ENCODE peak calls at places on chromosomes 12 and 14, in six cellular contexts. W is IMR-90, E is H9, D is H1, G is mesenchymal stem cell, N is trophoblast cell. Y is an unnamed sample.
A peak's percentile ranks its signal among the peaks of the same experiment; 100 is the strongest.

GRCh38 chr14:105315941-105316562 is 1.5 kb downstream of the PACS2 start:
- DNase-seq in W (no peak), E (peak; percentile 23), D (no peak), G (peak; percentile 29), N (peak; percentile 56), Y (no peak)

GRCh38 chr14:96757456-96757855 is 39.7 kb upstream of the VRK1 start:
- DNase-seq in W (no peak), E (no peak), D (no peak), G (no peak), N (no peak), Y (no peak)

GRCh38 chr14:84482256-84483071 is 1047.5 kb upstream of the FLRT2 start:
- DNase-seq in W (peak; percentile 75), E (no peak), D (no peak), G (peak; percentile 33), N (no peak), Y (peak; percentile 12)

GRCh38 chr14:75857199-75857598 is 124.6 kb downstream of the TGFB3 start:
- DNase-seq in W (no peak), E (no peak), D (no peak), G (no peak), N (no peak), Y (no peak)

GRCh38 chr12:60290532-60290931 is 694.7 kb downstream of the SLC16A7 start:
- DNase-seq in W (no peak), E (no peak), D (no peak), G (no peak), N (no peak), Y (no peak)

GRCh38 chr12:104712477-104712876 is 245.6 kb downstream of the SLC41A2 start:
- DNase-seq in W (peak; percentile 18), E (no peak), D (no peak), G (peak; percentile 22), N (no peak), Y (no peak)

GRCh38 chr14:88129306-88130056 is 124.5 kb downstream of the GPR65 start:
- DNase-seq in W (peak; percentile 23), E (no peak), D (no peak), G (peak; percentile 38), N (peak; percentile 9), Y (no peak)

GRCh38 chr12:2813573-2814185 is 1.2 kb downstream of the ITFG2 start:
- DNase-seq in W (peak; percentile 69), E (peak; percentile 67), D (no peak), G (peak; percentile 83), N (peak; percentile 27), Y (no peak)

GRCh38 chr12:44677724-44678123 is 198.4 kb downstream of the NELL2 start:
- DNase-seq in W (no peak), E (no peak), D (no peak), G (no peak), N (peak; percentile 27), Y (no peak)

GRCh38 chr14:68607081-68607851 is 185.6 kb downstream of the ZFP36L1 start:
- DNase-seq in W (peak; percentile 64), E (no peak), D (no peak), G (peak; percentile 92), N (peak; percentile 41), Y (no peak)

GRCh38 chr12:6627598-6627997 is 8.2 kb downstream of the LPAR5 start:
- DNase-seq in W (no peak), E (no peak), D (no peak), G (no peak), N (no peak), Y (no peak)

GRCh38 chr14:83867871-83868270 is 1662.1 kb upstream of the FLRT2 start:
- DNase-seq in W (peak; percentile 7), E (no peak), D (no peak), G (no peak), N (no peak), Y (no peak)

GRCh38 chr12:122023339-122024131 is 1.9 kb downstream of the BCL7A start:
- DNase-seq in W (peak; percentile 70), E (peak; percentile 68), D (no peak), G (peak; percentile 75), N (no peak), Y (no peak)

GRCh38 chr12:62861586-62861985 is 73.4 kb downstream of the PPM1H start:
- DNase-seq in W (no peak), E (no peak), D (no peak), G (no peak), N (no peak), Y (no peak)

GRCh38 chr12:41794341-41794740 is 350.3 kb downstream of the GXYLT1 start:
- DNase-seq in W (no peak), E (no peak), D (no peak), G (no peak), N (no peak), Y (no peak)

GRCh38 chr12:9932270-9932669 is at the start of gene CLEC2A:
- DNase-seq in W (no peak), E (no peak), D (no peak), G (no peak), N (no peak), Y (no peak)

GRCh38 chr12:108333898-108334699 is 5.0 kb downstream of the CMKLR1 start:
- DNase-seq in W (peak; percentile 15), E (no peak), D (no peak), G (no peak), N (peak; percentile 45), Y (no peak)

GRCh38 chr12:32454866-32455265 is 55.5 kb downstream of the FGD4 start:
- DNase-seq in W (no peak), E (peak; percentile 58), D (peak; percentile 46), G (peak; percentile 9), N (no peak), Y (peak; percentile 76)

GRCh38 chr14:97602438-97603117 is 805.4 kb downstream of the VRK1 start:
- DNase-seq in W (no peak), E (no peak), D (no peak), G (no peak), N (no peak), Y (no peak)

GRCh38 chr12:100199347-100200136 is 1.1 kb upstream of the ACTR6 start:
- DNase-seq in W (no peak), E (peak; percentile 95), D (peak; percentile 23), G (no peak), N (peak; percentile 66), Y (peak; percentile 66)

GRCh38 chr14:76698631-76699030 is 62.6 kb upstream of the VASH1 start:
- DNase-seq in W (no peak), E (no peak), D (no peak), G (no peak), N (no peak), Y (no peak)

GRCh38 chr12:52349196-52349595 is 18.1 kb downstream of the KRT85 start:
- DNase-seq in W (peak; percentile 4), E (no peak), D (no peak), G (no peak), N (no peak), Y (no peak)

GRCh38 chr12:52350021-52350620 is 17.2 kb downstream of the KRT85 start:
- DNase-seq in W (no peak), E (no peak), D (no peak), G (no peak), N (no peak), Y (no peak)

GRCh38 chr12:52352951-52353350 is 14.3 kb downstream of the KRT85 start:
- DNase-seq in W (no peak), E (no peak), D (no peak), G (no peak), N (no peak), Y (no peak)

GRCh38 chr12:52350786-52351185 is 16.5 kb downstream of the KRT85 start:
- DNase-seq in W (no peak), E (no peak), D (no peak), G (no peak), N (no peak), Y (no peak)

GRCh38 chr12:52351196-52352059 is 15.9 kb downstream of the KRT85 start:
- DNase-seq in W (no peak), E (no peak), D (no peak), G (no peak), N (no peak), Y (no peak)
- H4K91ac ChIP-seq in W (no peak overlapping the region), E (no peak overlapping the region), D (no peak overlapping the region), G (no peak overlapping the region), N (no peak overlapping the region), Y (no peak overlapping the region)

GRCh38 chr14:99632410-99633035 is 12.4 kb upstream of the HHIPL1 start:
- DNase-seq in W (no peak), E (no peak), D (no peak), G (no peak), N (no peak), Y (no peak)

GRCh38 chr14:99635116-99635515 is 9.8 kb upstream of the HHIPL1 start:
- DNase-seq in W (no peak), E (no peak), D (no peak), G (no peak), N (no peak), Y (no peak)

GRCh38 chr14:99633913-99634312 is 11.0 kb upstream of the HHIPL1 start:
- DNase-seq in W (no peak), E (no peak), D (no peak), G (no peak), N (no peak), Y (no peak)

GRCh38 chr14:99634443-99634842 is 10.5 kb upstream of the HHIPL1 start:
- DNase-seq in W (no peak), E (no peak), D (no peak), G (no peak), N (no peak), Y (no peak)

DNA sequence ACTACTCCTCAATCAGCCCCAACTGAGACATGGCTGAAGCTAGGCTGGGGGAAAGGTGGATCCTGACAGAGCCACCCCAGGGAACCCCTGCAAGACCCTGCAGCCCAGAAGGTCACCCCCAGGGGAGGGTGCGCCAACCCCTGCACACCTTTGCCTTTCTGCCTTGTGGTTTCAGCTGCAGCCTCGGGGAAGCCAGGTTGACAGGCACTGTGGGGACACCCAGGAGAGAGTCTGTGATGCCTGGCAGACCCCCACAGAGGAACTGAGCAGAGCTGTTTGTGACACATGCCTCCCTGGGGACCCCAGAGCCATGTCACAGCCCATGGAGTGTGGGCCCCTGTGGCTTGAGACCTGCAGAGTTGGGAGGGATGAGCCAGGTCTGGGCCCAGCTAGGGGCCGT is 11.8 kb upstream of the HHIPL1 start:
- DNase-seq in W (no peak), E (no peak), D (no peak), G (no peak), N (no peak), Y (no peak)
- H4K91ac ChIP-seq in W (no peak overlapping the region), E (no peak overlapping the region), D (no peak overlapping the region), G (no peak overlapping the region), N (no peak overlapping the region), Y (no peak overlapping the region)

DNA sequence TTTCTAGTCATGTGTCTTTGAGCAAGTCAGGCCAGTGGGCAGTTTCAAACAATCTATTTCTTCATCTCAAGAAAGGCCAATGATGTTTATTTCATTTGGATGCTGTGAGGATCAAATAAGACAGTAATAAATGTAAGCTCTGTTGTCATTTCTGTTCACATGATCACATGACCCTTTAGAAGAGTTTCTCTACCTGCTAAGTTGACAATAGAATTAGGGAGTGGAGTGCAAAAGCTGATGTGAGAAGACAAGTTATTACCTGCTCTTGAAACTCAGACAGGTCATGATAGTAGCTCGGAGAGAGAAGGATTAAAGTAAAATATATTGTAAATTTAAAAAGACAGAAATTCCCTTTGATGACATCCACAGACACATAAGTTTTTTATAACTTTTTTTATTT is 37.3 kb upstream of the DCN start:
- DNase-seq in W (no peak), E (no peak), D (no peak), G (no peak), N (no peak), Y (no peak)
- H4K91ac ChIP-seq in W (peak overlapping the region; percentile 91), E (no peak overlapping the region), D (no peak overlapping the region), G (no peak overlapping the region), N (no peak overlapping the region), Y (no peak overlapping the region)

GRCh38 chr12:16243487-16244412 is 33.7 kb downstream of the SLC15A5 start:
- DNase-seq in W (no peak), E (no peak), D (no peak), G (no peak), N (no peak), Y (no peak)

GRCh38 chr12:16241346-16241745 is 36.1 kb downstream of the SLC15A5 start:
- DNase-seq in W (no peak), E (no peak), D (no peak), G (no peak), N (no peak), Y (no peak)

GRCh38 chr12:16238661-16239060 is 38.8 kb downstream of the SLC15A5 start:
- DNase-seq in W (no peak), E (no peak), D (no peak), G (no peak), N (no peak), Y (no peak)
- H4K91ac ChIP-seq in W (no peak overlapping the region), E (no peak overlapping the region), D (no peak overlapping the region), G (no peak overlapping the region), N (no peak overlapping the region), Y (no peak overlapping the region)

Y was measured in neuronal stem cell.